ENCODE peak calls at places on chromosomes 2 and 18, in seven cellular contexts. One of them, this sample, is unnamed.

GRCh38 chr18:48842259-48843061 is 108.3 kb downstream of the SMAD7 start:
- DNase-seq in stimulated activated CD4-positive, alpha-beta T cell treated with anti-CD3 and anti-CD28 coated beads, Interleukin-2, amount 100 ng/mL, for 24 hours: peak; percentile 37
- DNase-seq in H9: no peak
- DNase-seq in activated CD4-positive, CD25-positive, alpha-beta regulatory T cell treated with anti-CD3 and anti-CD28 coated beads, Interleukin-2, amount 50 U/mL, for 72 hours: no peak
- DNase-seq in T-cell: peak; percentile 59
- DNase-seq in tibial artery: peak; percentile 63
- DNase-seq in Kasumi-1: no peak
- DNase-seq in this sample: peak; percentile 32

GRCh38 chr18:21916594-21916993 is 176.0 kb downstream of the MIB1 start:
- DNase-seq in T-cell: no peak
- DNase-seq in stimulated activated CD4-positive, alpha-beta T cell treated with anti-CD3 and anti-CD28 coated beads, Interleukin-2, amount 100 ng/mL, for 24 hours: no peak
- DNase-seq in H9: no peak
- DNase-seq in Kasumi-1: no peak
- DNase-seq in tibial artery: no peak
- DNase-seq in activated CD4-positive, CD25-positive, alpha-beta regulatory T cell treated with anti-CD3 and anti-CD28 coated beads, Interleukin-2, amount 50 U/mL, for 72 hours: no peak
- DNase-seq in this sample: no peak

GRCh38 chr2:10876394-10876793 is 35.3 kb upstream of the KCNF1 start:
- DNase-seq in activated CD4-positive, CD25-positive, alpha-beta regulatory T cell treated with anti-CD3 and anti-CD28 coated beads, Interleukin-2, amount 50 U/mL, for 72 hours: no peak
- DNase-seq in T-cell: no peak
- DNase-seq in H9: no peak
- DNase-seq in stimulated activated CD4-positive, alpha-beta T cell treated with anti-CD3 and anti-CD28 coated beads, Interleukin-2, amount 100 ng/mL, for 24 hours: no peak
- DNase-seq in tibial artery: no peak
- DNase-seq in Kasumi-1: no peak
- DNase-seq in this sample: no peak

GRCh38 chr2:25912851-25913695 is 34.8 kb upstream of the ASXL2 start:
- DNase-seq in activated CD4-positive, CD25-positive, alpha-beta regulatory T cell treated with anti-CD3 and anti-CD28 coated beads, Interleukin-2, amount 50 U/mL, for 72 hours: no peak
- DNase-seq in tibial artery: no peak
- DNase-seq in stimulated activated CD4-positive, alpha-beta T cell treated with anti-CD3 and anti-CD28 coated beads, Interleukin-2, amount 100 ng/mL, for 24 hours: no peak
- DNase-seq in T-cell: no peak
- DNase-seq in H9: peak; percentile 73
- DNase-seq in Kasumi-1: no peak
- DNase-seq in this sample: no peak

GRCh38 chr2:240405133-240405532 is 30.3 kb upstream of the GPC1 start:
- DNase-seq in Kasumi-1: no peak
- DNase-seq in T-cell: no peak
- DNase-seq in stimulated activated CD4-positive, alpha-beta T cell treated with anti-CD3 and anti-CD28 coated beads, Interleukin-2, amount 100 ng/mL, for 24 hours: peak; percentile 9
- DNase-seq in tibial artery: peak; percentile 39
- DNase-seq in activated CD4-positive, CD25-positive, alpha-beta regulatory T cell treated with anti-CD3 and anti-CD28 coated beads, Interleukin-2, amount 50 U/mL, for 72 hours: no peak
- DNase-seq in H9: no peak
- DNase-seq in this sample: no peak

GRCh38 chr2:216659301-216659700 is 26.1 kb downstream of the IGFBP2 start:
- DNase-seq in stimulated activated CD4-positive, alpha-beta T cell treated with anti-CD3 and anti-CD28 coated beads, Interleukin-2, amount 100 ng/mL, for 24 hours: no peak
- DNase-seq in activated CD4-positive, CD25-positive, alpha-beta regulatory T cell treated with anti-CD3 and anti-CD28 coated beads, Interleukin-2, amount 50 U/mL, for 72 hours: no peak
- DNase-seq in tibial artery: no peak
- DNase-seq in T-cell: no peak
- DNase-seq in H9: no peak
- DNase-seq in Kasumi-1: no peak
- DNase-seq in this sample: no peak

GRCh38 chr18:2656237-2657042 is 914 bp downstream of the SMCHD1 start:
- DNase-seq in tibial artery: peak; percentile 87
- DNase-seq in Kasumi-1: peak; percentile 37
- DNase-seq in activated CD4-positive, CD25-positive, alpha-beta regulatory T cell treated with anti-CD3 and anti-CD28 coated beads, Interleukin-2, amount 50 U/mL, for 72 hours: peak; percentile 57
- DNase-seq in stimulated activated CD4-positive, alpha-beta T cell treated with anti-CD3 and anti-CD28 coated beads, Interleukin-2, amount 100 ng/mL, for 24 hours: peak; percentile 56
- DNase-seq in H9: peak; percentile 41
- DNase-seq in T-cell: peak; percentile 41
- DNase-seq in this sample: peak; percentile 36

GRCh38 chr2:23069935-23070334 is 315.0 kb upstream of the KLHL29 start:
- DNase-seq in Kasumi-1: no peak
- DNase-seq in activated CD4-positive, CD25-positive, alpha-beta regulatory T cell treated with anti-CD3 and anti-CD28 coated beads, Interleukin-2, amount 50 U/mL, for 72 hours: no peak
- DNase-seq in stimulated activated CD4-positive, alpha-beta T cell treated with anti-CD3 and anti-CD28 coated beads, Interleukin-2, amount 100 ng/mL, for 24 hours: no peak
- DNase-seq in tibial artery: no peak
- DNase-seq in H9: no peak
- DNase-seq in T-cell: no peak
- DNase-seq in this sample: no peak

GRCh38 chr2:101763496-101764333 is 66.2 kb downstream of the MAP4K4 start:
- DNase-seq in activated CD4-positive, CD25-positive, alpha-beta regulatory T cell treated with anti-CD3 and anti-CD28 coated beads, Interleukin-2, amount 50 U/mL, for 72 hours: no peak
- DNase-seq in tibial artery: no peak
- DNase-seq in stimulated activated CD4-positive, alpha-beta T cell treated with anti-CD3 and anti-CD28 coated beads, Interleukin-2, amount 100 ng/mL, for 24 hours: no peak
- DNase-seq in Kasumi-1: no peak
- DNase-seq in T-cell: no peak
- DNase-seq in H9: no peak
- DNase-seq in this sample: no peak

GRCh38 chr2:160140471-160140870 is 59.6 kb downstream of the ITGB6 start:
- DNase-seq in stimulated activated CD4-positive, alpha-beta T cell treated with anti-CD3 and anti-CD28 coated beads, Interleukin-2, amount 100 ng/mL, for 24 hours: no peak
- DNase-seq in Kasumi-1: no peak
- DNase-seq in H9: no peak
- DNase-seq in activated CD4-positive, CD25-positive, alpha-beta regulatory T cell treated with anti-CD3 and anti-CD28 coated beads, Interleukin-2, amount 50 U/mL, for 72 hours: no peak
- DNase-seq in T-cell: no peak
- DNase-seq in tibial artery: no peak
- DNase-seq in this sample: no peak

GRCh38 chr2:119196301-119197124 is 27.1 kb upstream of the STEAP3 start:
- DNase-seq in T-cell: no peak
- DNase-seq in stimulated activated CD4-positive, alpha-beta T cell treated with anti-CD3 and anti-CD28 coated beads, Interleukin-2, amount 100 ng/mL, for 24 hours: no peak
- DNase-seq in tibial artery: no peak
- DNase-seq in H9: peak; percentile 53
- DNase-seq in Kasumi-1: no peak
- DNase-seq in activated CD4-positive, CD25-positive, alpha-beta regulatory T cell treated with anti-CD3 and anti-CD28 coated beads, Interleukin-2, amount 50 U/mL, for 72 hours: no peak
- DNase-seq in this sample: no peak

GRCh38 chr18:79847606-79848293 is 50.0 kb downstream of the KCNG2 start:
- DNase-seq in H9: no peak
- DNase-seq in activated CD4-positive, CD25-positive, alpha-beta regulatory T cell treated with anti-CD3 and anti-CD28 coated beads, Interleukin-2, amount 50 U/mL, for 72 hours: no peak
- DNase-seq in stimulated activated CD4-positive, alpha-beta T cell treated with anti-CD3 and anti-CD28 coated beads, Interleukin-2, amount 100 ng/mL, for 24 hours: no peak
- DNase-seq in T-cell: no peak
- DNase-seq in tibial artery: peak; percentile 46
- DNase-seq in Kasumi-1: no peak
- DNase-seq in this sample: no peak

GRCh38 chr2:75513616-75514170 is 47.0 kb downstream of the EVA1A start:
- DNase-seq in T-cell: no peak
- DNase-seq in H9: no peak
- DNase-seq in activated CD4-positive, CD25-positive, alpha-beta regulatory T cell treated with anti-CD3 and anti-CD28 coated beads, Interleukin-2, amount 50 U/mL, for 72 hours: no peak
- DNase-seq in tibial artery: no peak
- DNase-seq in Kasumi-1: no peak
- DNase-seq in stimulated activated CD4-positive, alpha-beta T cell treated with anti-CD3 and anti-CD28 coated beads, Interleukin-2, amount 100 ng/mL, for 24 hours: no peak
- DNase-seq in this sample: no peak

GRCh38 chr2:79630972-79631551 is 118.2 kb downstream of the CTNNA2 start:
- DNase-seq in tibial artery: no peak
- DNase-seq in H9: no peak
- DNase-seq in Kasumi-1: no peak
- DNase-seq in T-cell: no peak
- DNase-seq in activated CD4-positive, CD25-positive, alpha-beta regulatory T cell treated with anti-CD3 and anti-CD28 coated beads, Interleukin-2, amount 50 U/mL, for 72 hours: no peak
- DNase-seq in stimulated activated CD4-positive, alpha-beta T cell treated with anti-CD3 and anti-CD28 coated beads, Interleukin-2, amount 100 ng/mL, for 24 hours: no peak
- DNase-seq in this sample: no peak

GRCh38 chr2:74267068-74267467 is 68.7 kb downstream of the MTHFD2 start:
- DNase-seq in T-cell: peak; percentile 59
- DNase-seq in stimulated activated CD4-positive, alpha-beta T cell treated with anti-CD3 and anti-CD28 coated beads, Interleukin-2, amount 100 ng/mL, for 24 hours: peak; percentile 38
- DNase-seq in Kasumi-1: no peak
- DNase-seq in activated CD4-positive, CD25-positive, alpha-beta regulatory T cell treated with anti-CD3 and anti-CD28 coated beads, Interleukin-2, amount 50 U/mL, for 72 hours: peak; percentile 42
- DNase-seq in H9: peak; percentile 42
- DNase-seq in tibial artery: no peak
- DNase-seq in this sample: peak; percentile 46

GRCh38 chr18:52190195-52190594 is 149.8 kb upstream of the DCC start:
- DNase-seq in Kasumi-1: no peak
- DNase-seq in activated CD4-positive, CD25-positive, alpha-beta regulatory T cell treated with anti-CD3 and anti-CD28 coated beads, Interleukin-2, amount 50 U/mL, for 72 hours: no peak
- DNase-seq in T-cell: no peak
- DNase-seq in H9: no peak
- DNase-seq in stimulated activated CD4-positive, alpha-beta T cell treated with anti-CD3 and anti-CD28 coated beads, Interleukin-2, amount 100 ng/mL, for 24 hours: no peak
- DNase-seq in tibial artery: no peak
- DNase-seq in this sample: no peak